ENCODE peak calls at places on chromosomes 11 and 22, in ten cellular contexts. One of them, this sample, is unnamed.
A peak's percentile ranks its signal among the peaks of the same experiment; 100 is the strongest.

GRCh38 chr11:97880209-97880608 is 1140.5 kb upstream of the CNTN5 start:
- DNase-seq in kidney glomerular epithelial cell: no peak
- DNase-seq in IMR-90: no peak
- DNase-seq in NCI-H526 treated with DMSO at 0.1 percent for 48 hours: no peak
- DNase-seq in stimulated activated CD8-positive, alpha-beta memory T cell treated with anti-CD3 and anti-CD28 coated beads, Interleukin-2, amount 100 ng/mL, for 48 hours: no peak
- DNase-seq in HFFc6: no peak
- DNase-seq in WTC11: no peak
- DNase-seq in colonic mucosa: no peak
- DNase-seq in activated gamma-delta T cell treated with anti-CD3 and anti-CD28 coated beads, Interleukin-2, amount 50 U/mL, for 16 hours: no peak
- DNase-seq in CD8-positive, alpha-beta T cell: no peak
- DNase-seq in this sample: no peak

GRCh38 chr11:13276852-13277718 is 505 bp upstream of the BMAL1 start:
- DNase-seq in NCI-H526 treated with DMSO at 0.1 percent for 48 hours: peak; percentile 98
- DNase-seq in WTC11: peak; percentile 98
- DNase-seq in kidney glomerular epithelial cell: peak; percentile 98
- DNase-seq in colonic mucosa: peak; percentile 96
- DNase-seq in CD8-positive, alpha-beta T cell: peak; percentile 97
- DNase-seq in IMR-90: peak; percentile 97
- DNase-seq in activated gamma-delta T cell treated with anti-CD3 and anti-CD28 coated beads, Interleukin-2, amount 50 U/mL, for 16 hours: peak; percentile 93
- DNase-seq in HFFc6: peak; percentile 98
- DNase-seq in stimulated activated CD8-positive, alpha-beta memory T cell treated with anti-CD3 and anti-CD28 coated beads, Interleukin-2, amount 100 ng/mL, for 48 hours: peak; percentile 94
- DNase-seq in this sample: peak; percentile 99

GRCh38 chr11:29310706-29311342 is 706.0 kb downstream of the KCNA4 start:
- DNase-seq in IMR-90: peak; percentile 49
- DNase-seq in stimulated activated CD8-positive, alpha-beta memory T cell treated with anti-CD3 and anti-CD28 coated beads, Interleukin-2, amount 100 ng/mL, for 48 hours: no peak
- DNase-seq in HFFc6: no peak
- DNase-seq in CD8-positive, alpha-beta T cell: no peak
- DNase-seq in WTC11: no peak
- DNase-seq in NCI-H526 treated with DMSO at 0.1 percent for 48 hours: no peak
- DNase-seq in kidney glomerular epithelial cell: no peak
- DNase-seq in colonic mucosa: no peak
- DNase-seq in activated gamma-delta T cell treated with anti-CD3 and anti-CD28 coated beads, Interleukin-2, amount 50 U/mL, for 16 hours: no peak
- DNase-seq in this sample: no peak

GRCh38 chr11:74237541-74237940 is 66.5 kb downstream of the PPME1 start:
- DNase-seq in CD8-positive, alpha-beta T cell: no peak
- DNase-seq in kidney glomerular epithelial cell: no peak
- DNase-seq in activated gamma-delta T cell treated with anti-CD3 and anti-CD28 coated beads, Interleukin-2, amount 50 U/mL, for 16 hours: no peak
- DNase-seq in IMR-90: peak; percentile 4
- DNase-seq in HFFc6: no peak
- DNase-seq in colonic mucosa: no peak
- DNase-seq in stimulated activated CD8-positive, alpha-beta memory T cell treated with anti-CD3 and anti-CD28 coated beads, Interleukin-2, amount 100 ng/mL, for 48 hours: no peak
- DNase-seq in WTC11: no peak
- DNase-seq in NCI-H526 treated with DMSO at 0.1 percent for 48 hours: no peak
- DNase-seq in this sample: no peak

GRCh38 chr11:131471976-131472375 is 101.6 kb downstream of the NTM start:
- DNase-seq in IMR-90: no peak
- DNase-seq in colonic mucosa: no peak
- DNase-seq in activated gamma-delta T cell treated with anti-CD3 and anti-CD28 coated beads, Interleukin-2, amount 50 U/mL, for 16 hours: no peak
- DNase-seq in NCI-H526 treated with DMSO at 0.1 percent for 48 hours: no peak
- DNase-seq in HFFc6: no peak
- DNase-seq in kidney glomerular epithelial cell: no peak
- DNase-seq in WTC11: no peak
- DNase-seq in CD8-positive, alpha-beta T cell: no peak
- DNase-seq in stimulated activated CD8-positive, alpha-beta memory T cell treated with anti-CD3 and anti-CD28 coated beads, Interleukin-2, amount 100 ng/mL, for 48 hours: no peak
- DNase-seq in this sample: no peak

GRCh38 chr22:17846326-17846992 is 72.2 kb upstream of the BID start:
- DNase-seq in WTC11: no peak
- DNase-seq in CD8-positive, alpha-beta T cell: no peak
- DNase-seq in NCI-H526 treated with DMSO at 0.1 percent for 48 hours: no peak
- DNase-seq in activated gamma-delta T cell treated with anti-CD3 and anti-CD28 coated beads, Interleukin-2, amount 50 U/mL, for 16 hours: no peak
- DNase-seq in IMR-90: no peak
- DNase-seq in kidney glomerular epithelial cell: no peak
- DNase-seq in colonic mucosa: no peak
- DNase-seq in stimulated activated CD8-positive, alpha-beta memory T cell treated with anti-CD3 and anti-CD28 coated beads, Interleukin-2, amount 100 ng/mL, for 48 hours: no peak
- DNase-seq in HFFc6: no peak
- DNase-seq in this sample: no peak

GRCh38 chr11:86183694-86184093 is 60.9 kb upstream of the EED start:
- DNase-seq in IMR-90: peak; percentile 76
- DNase-seq in WTC11: no peak
- DNase-seq in stimulated activated CD8-positive, alpha-beta memory T cell treated with anti-CD3 and anti-CD28 coated beads, Interleukin-2, amount 100 ng/mL, for 48 hours: peak; percentile 56
- DNase-seq in colonic mucosa: no peak
- DNase-seq in HFFc6: peak; percentile 30
- DNase-seq in NCI-H526 treated with DMSO at 0.1 percent for 48 hours: no peak
- DNase-seq in activated gamma-delta T cell treated with anti-CD3 and anti-CD28 coated beads, Interleukin-2, amount 50 U/mL, for 16 hours: no peak
- DNase-seq in kidney glomerular epithelial cell: peak; percentile 24
- DNase-seq in CD8-positive, alpha-beta T cell: no peak
- DNase-seq in this sample: no peak

GRCh38 chr22:17964153-17964552 is 60.2 kb downstream of the MICAL3 start:
- DNase-seq in WTC11: no peak
- DNase-seq in NCI-H526 treated with DMSO at 0.1 percent for 48 hours: no peak
- DNase-seq in activated gamma-delta T cell treated with anti-CD3 and anti-CD28 coated beads, Interleukin-2, amount 50 U/mL, for 16 hours: no peak
- DNase-seq in kidney glomerular epithelial cell: no peak
- DNase-seq in stimulated activated CD8-positive, alpha-beta memory T cell treated with anti-CD3 and anti-CD28 coated beads, Interleukin-2, amount 100 ng/mL, for 48 hours: no peak
- DNase-seq in colonic mucosa: no peak
- DNase-seq in CD8-positive, alpha-beta T cell: no peak
- DNase-seq in IMR-90: no peak
- DNase-seq in HFFc6: no peak
- DNase-seq in this sample: no peak

GRCh38 chr11:1717745-1718144 is 20.8 kb downstream of the KRTAP5-6 start:
- DNase-seq in WTC11: no peak
- DNase-seq in IMR-90: no peak
- DNase-seq in HFFc6: no peak
- DNase-seq in activated gamma-delta T cell treated with anti-CD3 and anti-CD28 coated beads, Interleukin-2, amount 50 U/mL, for 16 hours: no peak
- DNase-seq in kidney glomerular epithelial cell: no peak
- DNase-seq in CD8-positive, alpha-beta T cell: no peak
- DNase-seq in colonic mucosa: no peak
- DNase-seq in stimulated activated CD8-positive, alpha-beta memory T cell treated with anti-CD3 and anti-CD28 coated beads, Interleukin-2, amount 100 ng/mL, for 48 hours: no peak
- DNase-seq in NCI-H526 treated with DMSO at 0.1 percent for 48 hours: no peak
- DNase-seq in this sample: no peak

GRCh38 chr11:11740081-11740702 is 101.6 kb upstream of the USP47 start:
- DNase-seq in CD8-positive, alpha-beta T cell: no peak
- DNase-seq in colonic mucosa: no peak
- DNase-seq in stimulated activated CD8-positive, alpha-beta memory T cell treated with anti-CD3 and anti-CD28 coated beads, Interleukin-2, amount 100 ng/mL, for 48 hours: no peak
- DNase-seq in activated gamma-delta T cell treated with anti-CD3 and anti-CD28 coated beads, Interleukin-2, amount 50 U/mL, for 16 hours: no peak
- DNase-seq in IMR-90: no peak
- DNase-seq in HFFc6: no peak
- DNase-seq in NCI-H526 treated with DMSO at 0.1 percent for 48 hours: peak; percentile 93
- DNase-seq in kidney glomerular epithelial cell: no peak
- DNase-seq in WTC11: no peak
- DNase-seq in this sample: no peak

GRCh38 chr11:59273008-59273841 is 60.5 kb upstream of the MPEG1 start:
- DNase-seq in activated gamma-delta T cell treated with anti-CD3 and anti-CD28 coated beads, Interleukin-2, amount 50 U/mL, for 16 hours: no peak
- DNase-seq in NCI-H526 treated with DMSO at 0.1 percent for 48 hours: no peak
- DNase-seq in colonic mucosa: peak; percentile 69
- DNase-seq in CD8-positive, alpha-beta T cell: no peak
- DNase-seq in stimulated activated CD8-positive, alpha-beta memory T cell treated with anti-CD3 and anti-CD28 coated beads, Interleukin-2, amount 100 ng/mL, for 48 hours: no peak
- DNase-seq in kidney glomerular epithelial cell: no peak
- DNase-seq in HFFc6: no peak
- DNase-seq in IMR-90: no peak
- DNase-seq in WTC11: no peak
- DNase-seq in this sample: no peak

GRCh38 chr11:2574553-2575535 is 125.0 kb downstream of the KCNQ1OT1 start:
- DNase-seq in WTC11: peak; percentile 9
- DNase-seq in colonic mucosa: peak; percentile 44
- DNase-seq in stimulated activated CD8-positive, alpha-beta memory T cell treated with anti-CD3 and anti-CD28 coated beads, Interleukin-2, amount 100 ng/mL, for 48 hours: no peak
- DNase-seq in NCI-H526 treated with DMSO at 0.1 percent for 48 hours: no peak
- DNase-seq in HFFc6: no peak
- DNase-seq in activated gamma-delta T cell treated with anti-CD3 and anti-CD28 coated beads, Interleukin-2, amount 50 U/mL, for 16 hours: no peak
- DNase-seq in IMR-90: no peak
- DNase-seq in kidney glomerular epithelial cell: no peak
- DNase-seq in CD8-positive, alpha-beta T cell: no peak
- DNase-seq in this sample: no peak

GRCh38 chr11:60977224-60977623 is 5.7 kb downstream of the CD6 start:
- DNase-seq in kidney glomerular epithelial cell: no peak
- DNase-seq in NCI-H526 treated with DMSO at 0.1 percent for 48 hours: no peak
- DNase-seq in stimulated activated CD8-positive, alpha-beta memory T cell treated with anti-CD3 and anti-CD28 coated beads, Interleukin-2, amount 100 ng/mL, for 48 hours: no peak
- DNase-seq in activated gamma-delta T cell treated with anti-CD3 and anti-CD28 coated beads, Interleukin-2, amount 50 U/mL, for 16 hours: no peak
- DNase-seq in WTC11: no peak
- DNase-seq in HFFc6: no peak
- DNase-seq in IMR-90: no peak
- DNase-seq in colonic mucosa: no peak
- DNase-seq in CD8-positive, alpha-beta T cell: no peak
- DNase-seq in this sample: no peak

GRCh38 chr11:69881467-69882269 is 62.5 kb upstream of the FGF3 start:
- DNase-seq in activated gamma-delta T cell treated with anti-CD3 and anti-CD28 coated beads, Interleukin-2, amount 50 U/mL, for 16 hours: no peak
- DNase-seq in WTC11: peak; percentile 56
- DNase-seq in NCI-H526 treated with DMSO at 0.1 percent for 48 hours: no peak
- DNase-seq in IMR-90: no peak
- DNase-seq in colonic mucosa: no peak
- DNase-seq in kidney glomerular epithelial cell: no peak
- DNase-seq in HFFc6: no peak
- DNase-seq in CD8-positive, alpha-beta T cell: no peak
- DNase-seq in stimulated activated CD8-positive, alpha-beta memory T cell treated with anti-CD3 and anti-CD28 coated beads, Interleukin-2, amount 100 ng/mL, for 48 hours: no peak
- DNase-seq in this sample: peak; percentile 59

GRCh38 chr11:65894034-65894591 is 3.6 kb downstream of the CCDC85B start:
- DNase-seq in stimulated activated CD8-positive, alpha-beta memory T cell treated with anti-CD3 and anti-CD28 coated beads, Interleukin-2, amount 100 ng/mL, for 48 hours: no peak
- DNase-seq in kidney glomerular epithelial cell: no peak
- DNase-seq in NCI-H526 treated with DMSO at 0.1 percent for 48 hours: no peak
- DNase-seq in HFFc6: no peak
- DNase-seq in colonic mucosa: no peak
- DNase-seq in CD8-positive, alpha-beta T cell: no peak
- DNase-seq in IMR-90: no peak
- DNase-seq in WTC11: no peak
- DNase-seq in activated gamma-delta T cell treated with anti-CD3 and anti-CD28 coated beads, Interleukin-2, amount 50 U/mL, for 16 hours: no peak
- DNase-seq in this sample: no peak

GRCh38 chr11:108199446-108200321 is 22.8 kb downstream of the NPAT start:
- DNase-seq in kidney glomerular epithelial cell: no peak
- DNase-seq in activated gamma-delta T cell treated with anti-CD3 and anti-CD28 coated beads, Interleukin-2, amount 50 U/mL, for 16 hours: no peak
- DNase-seq in HFFc6: peak; percentile 25
- DNase-seq in CD8-positive, alpha-beta T cell: peak; percentile 30
- DNase-seq in colonic mucosa: no peak
- DNase-seq in stimulated activated CD8-positive, alpha-beta memory T cell treated with anti-CD3 and anti-CD28 coated beads, Interleukin-2, amount 100 ng/mL, for 48 hours: peak; percentile 41
- DNase-seq in WTC11: no peak
- DNase-seq in IMR-90: peak; percentile 68
- DNase-seq in NCI-H526 treated with DMSO at 0.1 percent for 48 hours: no peak
- DNase-seq in this sample: no peak

GRCh38 chr22:26918236-26918635 is 260.8 kb downstream of the MIAT start:
- DNase-seq in colonic mucosa: no peak
- DNase-seq in IMR-90: no peak
- DNase-seq in kidney glomerular epithelial cell: no peak
- DNase-seq in CD8-positive, alpha-beta T cell: no peak
- DNase-seq in NCI-H526 treated with DMSO at 0.1 percent for 48 hours: no peak
- DNase-seq in HFFc6: no peak
- DNase-seq in activated gamma-delta T cell treated with anti-CD3 and anti-CD28 coated beads, Interleukin-2, amount 50 U/mL, for 16 hours: no peak
- DNase-seq in stimulated activated CD8-positive, alpha-beta memory T cell treated with anti-CD3 and anti-CD28 coated beads, Interleukin-2, amount 100 ng/mL, for 48 hours: no peak
- DNase-seq in WTC11: no peak
- DNase-seq in this sample: no peak

GRCh38 chr22:49218142-49218541 is 609.5 kb downstream of the BRD1 start:
- DNase-seq in colonic mucosa: peak; percentile 2
- DNase-seq in CD8-positive, alpha-beta T cell: no peak
- DNase-seq in kidney glomerular epithelial cell: no peak
- DNase-seq in IMR-90: no peak
- DNase-seq in HFFc6: no peak
- DNase-seq in WTC11: peak; percentile 1
- DNase-seq in stimulated activated CD8-positive, alpha-beta memory T cell treated with anti-CD3 and anti-CD28 coated beads, Interleukin-2, amount 100 ng/mL, for 48 hours: no peak
- DNase-seq in NCI-H526 treated with DMSO at 0.1 percent for 48 hours: no peak
- DNase-seq in activated gamma-delta T cell treated with anti-CD3 and anti-CD28 coated beads, Interleukin-2, amount 50 U/mL, for 16 hours: no peak
- DNase-seq in this sample: no peak

GRCh38 chr22:23203452-23204124 is 23.3 kb downstream of the BCR start:
- DNase-seq in WTC11: no peak
- DNase-seq in kidney glomerular epithelial cell: no peak
- DNase-seq in CD8-positive, alpha-beta T cell: no peak
- DNase-seq in IMR-90: no peak
- DNase-seq in activated gamma-delta T cell treated with anti-CD3 and anti-CD28 coated beads, Interleukin-2, amount 50 U/mL, for 16 hours: no peak
- DNase-seq in colonic mucosa: no peak
- DNase-seq in NCI-H526 treated with DMSO at 0.1 percent for 48 hours: no peak
- DNase-seq in stimulated activated CD8-positive, alpha-beta memory T cell treated with anti-CD3 and anti-CD28 coated beads, Interleukin-2, amount 100 ng/mL, for 48 hours: no peak
- DNase-seq in HFFc6: no peak
- DNase-seq in this sample: no peak

GRCh38 chr22:16774911-16775529 is 50.2 kb downstream of the XKR3 start:
- DNase-seq in kidney glomerular epithelial cell: no peak
- DNase-seq in WTC11: no peak
- DNase-seq in NCI-H526 treated with DMSO at 0.1 percent for 48 hours: no peak
- DNase-seq in colonic mucosa: no peak
- DNase-seq in HFFc6: no peak
- DNase-seq in activated gamma-delta T cell treated with anti-CD3 and anti-CD28 coated beads, Interleukin-2, amount 50 U/mL, for 16 hours: no peak
- DNase-seq in CD8-positive, alpha-beta T cell: no peak
- DNase-seq in IMR-90: no peak
- DNase-seq in stimulated activated CD8-positive, alpha-beta memory T cell treated with anti-CD3 and anti-CD28 coated beads, Interleukin-2, amount 100 ng/mL, for 48 hours: no peak
- DNase-seq in this sample: no peak

GRCh38 chr22:31133911-31134310 is 6.4 kb downstream of the PLA2G3 start:
- DNase-seq in stimulated activated CD8-positive, alpha-beta memory T cell treated with anti-CD3 and anti-CD28 coated beads, Interleukin-2, amount 100 ng/mL, for 48 hours: no peak
- DNase-seq in CD8-positive, alpha-beta T cell: no peak
- DNase-seq in HFFc6: no peak
- DNase-seq in NCI-H526 treated with DMSO at 0.1 percent for 48 hours: no peak
- DNase-seq in colonic mucosa: no peak
- DNase-seq in kidney glomerular epithelial cell: no peak
- DNase-seq in WTC11: no peak
- DNase-seq in activated gamma-delta T cell treated with anti-CD3 and anti-CD28 coated beads, Interleukin-2, amount 50 U/mL, for 16 hours: no peak
- DNase-seq in IMR-90: no peak
- DNase-seq in this sample: no peak

GRCh38 chr11:120212926-120213325 is 2.1 kb downstream of the OAF start:
- DNase-seq in colonic mucosa: peak; percentile 85
- DNase-seq in CD8-positive, alpha-beta T cell: no peak
- DNase-seq in HFFc6: no peak
- DNase-seq in NCI-H526 treated with DMSO at 0.1 percent for 48 hours: no peak
- DNase-seq in stimulated activated CD8-positive, alpha-beta memory T cell treated with anti-CD3 and anti-CD28 coated beads, Interleukin-2, amount 100 ng/mL, for 48 hours: no peak
- DNase-seq in WTC11: no peak
- DNase-seq in IMR-90: no peak
- DNase-seq in kidney glomerular epithelial cell: no peak
- DNase-seq in activated gamma-delta T cell treated with anti-CD3 and anti-CD28 coated beads, Interleukin-2, amount 50 U/mL, for 16 hours: no peak
- DNase-seq in this sample: no peak

GRCh38 chr11:3826721-3827120 is 14.0 kb downstream of the RHOG start:
- DNase-seq in HFFc6: no peak
- DNase-seq in stimulated activated CD8-positive, alpha-beta memory T cell treated with anti-CD3 and anti-CD28 coated beads, Interleukin-2, amount 100 ng/mL, for 48 hours: no peak
- DNase-seq in kidney glomerular epithelial cell: no peak
- DNase-seq in IMR-90: no peak
- DNase-seq in WTC11: no peak
- DNase-seq in NCI-H526 treated with DMSO at 0.1 percent for 48 hours: no peak
- DNase-seq in CD8-positive, alpha-beta T cell: no peak
- DNase-seq in colonic mucosa: no peak
- DNase-seq in activated gamma-delta T cell treated with anti-CD3 and anti-CD28 coated beads, Interleukin-2, amount 50 U/mL, for 16 hours: no peak
- DNase-seq in this sample: peak; percentile 74

GRCh38 chr11:35318977-35319925 is 100.1 kb downstream of the SLC1A2 start:
- DNase-seq in CD8-positive, alpha-beta T cell: no peak
- DNase-seq in HFFc6: peak; percentile 35
- DNase-seq in NCI-H526 treated with DMSO at 0.1 percent for 48 hours: no peak
- DNase-seq in colonic mucosa: no peak
- DNase-seq in IMR-90: no peak
- DNase-seq in kidney glomerular epithelial cell: no peak
- DNase-seq in stimulated activated CD8-positive, alpha-beta memory T cell treated with anti-CD3 and anti-CD28 coated beads, Interleukin-2, amount 100 ng/mL, for 48 hours: no peak
- DNase-seq in WTC11: no peak
- DNase-seq in activated gamma-delta T cell treated with anti-CD3 and anti-CD28 coated beads, Interleukin-2, amount 50 U/mL, for 16 hours: no peak
- DNase-seq in this sample: no peak

This sample was measured in iPS-NIHi11.